ENCODE peak calls at places on chromosomes 7 and 10, in six cellular contexts. E is OCI-LY7, S is cardiac muscle cell, G is AG04449, N is GM12865, P is cardiac fibroblast. A is an unnamed sample.

GRCh38 chr10:69375307-69376151 is 41.2 kb downstream of the TACR2 start:
- DNase-seq in N (no peak), G (no peak), E (no peak), P (no peak), S (peak), A (no peak)

GRCh38 chr7:45215611-45216062 is 58.0 kb downstream of the RAMP3 start:
- DNase-seq in S (no peak), G (no peak), P (no peak), E (no peak), N (no peak), A (no peak)

GRCh38 chr7:25069900-25070443 is 55.1 kb downstream of the CYCS start:
- DNase-seq in S (peak), E (peak), G (no peak), N (peak), P (peak), A (peak)

GRCh38 chr10:81219758-81220157 is 655.2 kb upstream of the NRG3 start:
- DNase-seq in S (no peak), G (no peak), N (no peak), E (no peak), P (no peak), A (no peak)

GRCh38 chr7:79778786-79779382 is 325.4 kb upstream of the MAGI2 start:
- DNase-seq in G (peak), P (peak), S (no peak), N (no peak), E (no peak), A (no peak)

GRCh38 chr10:44020322-44021111 is 364.4 kb downstream of the CXCL12 start:
- DNase-seq in N (peak), P (no peak), G (no peak), E (no peak), S (no peak), A (no peak)

GRCh38 chr7:127629268-127629854 is 11.4 kb upstream of the PAX4 start:
- DNase-seq in P (no peak), G (no peak), N (peak), E (peak), S (peak), A (peak)

GRCh38 chr10:1316806-1317131 is 260.6 kb downstream of the WDR37 start:
- DNase-seq in N (no peak), G (no peak), E (no peak), P (no peak), S (no peak), A (no peak)

GRCh38 chr7:152899482-152900166 is 140.1 kb downstream of the ACTR3B start:
- DNase-seq in N (no peak), E (no peak), P (no peak), S (no peak), G (no peak), A (no peak)

GRCh38 chr10:8403711-8404371 is 349.4 kb downstream of the GATA3 start:
- DNase-seq in P (no peak), S (peak), N (peak), G (no peak), E (no peak), A (no peak)
- H3K4me3 ChIP-seq in P (no peak), S (no peak), N (no peak), G (no peak), E (no peak), A (no peak)

GRCh38 chr10:61985715-61986114 is 84.2 kb downstream of the ARID5B start:
- DNase-seq in E (no peak), G (no peak), P (no peak), S (no peak), N (no peak), A (no peak)
- H3K4me3 ChIP-seq in E (no peak), G (no peak), P (no peak), S (no peak), N (no peak), A (no peak)

GRCh38 chr10:132410779-132411532 is 14.0 kb downstream of the PWWP2B start:
- DNase-seq in G (no peak), N (no peak), E (no peak), S (no peak), P (no peak), A (no peak)
- H3K4me3 ChIP-seq in G (no peak), N (no peak), E (no peak), S (no peak), P (no peak), A (no peak)

GRCh38 chr10:72088879-72089585 is 681 bp upstream of the SPOCK2 start:
- DNase-seq in S (no peak), P (no peak), E (no peak), G (no peak), N (no peak), A (peak)
- H3K4me3 ChIP-seq in S (no peak), P (no peak), E (no peak), G (no peak), N (no peak), A (peak)

DNA sequence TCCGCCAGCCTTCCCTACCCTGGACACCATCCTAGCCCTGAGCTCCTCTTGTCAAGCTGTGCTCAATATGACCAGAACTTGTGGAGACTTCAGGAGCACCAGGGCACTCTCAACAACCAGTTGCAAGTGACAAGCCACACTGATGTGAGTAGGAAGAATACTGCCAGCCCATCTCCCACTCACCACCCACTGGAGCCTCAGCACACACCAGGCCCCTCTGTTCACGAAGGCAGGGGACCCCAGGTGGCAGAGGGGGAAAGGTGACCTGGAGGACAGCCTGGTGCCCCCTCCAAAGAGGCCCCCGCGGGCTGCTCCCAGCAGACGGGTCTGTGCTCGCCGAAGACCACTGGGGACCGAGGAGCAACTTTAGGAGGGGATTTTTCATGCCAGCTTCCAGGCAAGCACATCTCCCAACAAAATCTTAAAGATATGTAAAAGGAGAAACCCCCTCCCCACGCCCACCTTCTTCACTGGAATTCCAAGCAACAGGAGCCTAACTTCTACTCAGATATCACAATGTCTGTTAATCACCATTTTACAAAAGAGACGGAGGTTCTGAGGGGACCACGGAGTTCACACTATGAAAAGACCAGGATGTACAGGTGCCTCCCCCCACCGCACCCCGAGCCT is 1.0 kb downstream of the MMD2 start:
- DNase-seq in S (no peak), E (no peak), P (no peak), N (no peak), G (no peak), A (no peak)
- H3K4me3 ChIP-seq in S (no peak), E (no peak), P (no peak), N (no peak), G (no peak), A (no peak)

DNA sequence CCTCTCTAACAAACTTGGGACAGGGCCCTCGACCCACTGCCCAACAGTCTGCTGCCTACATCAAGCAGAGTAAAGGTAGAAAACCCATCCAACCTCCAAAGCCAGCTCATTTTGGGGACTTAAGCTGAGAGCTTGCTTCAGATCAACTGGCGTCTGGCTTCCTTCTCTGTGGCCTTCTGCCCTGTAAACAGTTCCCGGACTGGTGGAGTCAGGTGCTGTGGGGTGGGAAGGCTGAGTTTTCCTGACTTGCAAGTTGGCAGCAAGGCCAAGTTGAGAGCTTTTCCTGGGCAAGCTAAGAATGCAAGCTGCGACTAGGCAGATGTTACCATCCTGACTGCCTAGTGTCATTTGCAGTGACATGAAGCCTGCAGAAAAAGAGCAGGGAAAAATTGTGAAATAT is 3.7 kb downstream of the GALNT17 start:
- DNase-seq in P (no peak), E (no peak), S (no peak), G (no peak), N (no peak), A (no peak)
- H3K4me3 ChIP-seq in P (no peak), E (no peak), S (no peak), G (no peak), N (no peak), A (no peak)

GRCh38 chr7:107068156-107068555 is 23.7 kb downstream of the PRKAR2B start:
- DNase-seq in P (no peak), N (peak), S (no peak), E (peak), G (no peak), A (no peak)

GRCh38 chr7:107071129-107071528 is 26.6 kb downstream of the PRKAR2B start:
- DNase-seq in G (no peak), S (no peak), P (no peak), N (no peak), E (no peak), A (no peak)

GRCh38 chr7:107069457-107069856 is 25.0 kb downstream of the PRKAR2B start:
- DNase-seq in G (no peak), P (no peak), S (no peak), E (no peak), N (no peak), A (no peak)

GRCh38 chr7:107072133-107072532 is 27.6 kb downstream of the PRKAR2B start:
- DNase-seq in N (no peak), P (no peak), E (no peak), S (no peak), G (no peak), A (no peak)

DNA sequence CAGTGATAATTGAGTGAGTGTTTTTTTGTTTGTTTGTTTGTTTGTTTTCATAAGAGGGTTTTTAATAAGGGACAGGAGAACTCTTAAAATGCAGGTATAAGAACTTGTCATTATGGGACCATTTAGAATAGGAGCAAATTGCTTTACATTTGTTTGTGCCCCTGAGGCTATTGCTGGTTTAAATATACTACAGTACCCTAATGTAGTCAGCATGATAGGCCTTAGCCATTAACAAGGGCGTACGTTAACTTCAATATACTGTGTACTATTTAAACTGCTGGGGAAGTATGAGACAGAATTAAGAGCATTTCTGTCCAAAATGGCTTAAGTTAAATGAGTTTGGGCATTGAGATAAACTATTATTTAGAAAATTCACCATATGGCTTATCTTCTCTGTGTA is 26.2 kb downstream of the PRKAR2B start:
- DNase-seq in S (no peak), N (no peak), G (no peak), P (no peak), E (no peak), A (no peak)
- H3K4me3 ChIP-seq in S (no peak), N (no peak), G (no peak), P (no peak), E (no peak), A (no peak)